ENCODE peak calls at places on chromosome 7, in five cellular contexts. W is dorsolateral prefrontal cortex; T is CD8-positive, alpha-beta T cell; O is heart left ventricle; F is DND-41. L is an unnamed sample. For H3K27me3, the result is how much of the 10 kb centered on the place peaks cover.

GRCh38 chr7:86991844-86992243 is 67.6 kb downstream of the ELAPOR2 start:
- DNase-seq in W (no peak), T (no peak), O (no peak), F (no peak), L (no peak)

GRCh38 chr7:29483219-29484104 is 80.2 kb upstream of the PRR15 start:
- DNase-seq in W (no peak), T (no peak), O (no peak), F (no peak), L (no peak)

GRCh38 chr7:84372712-84373111 is 178.1 kb upstream of the SEMA3A start:
- DNase-seq in W (no peak), T (no peak), O (no peak), F (no peak), L (no peak)

GRCh38 chr7:20407585-20408466 is 77.1 kb downstream of the ITGB8 start:
- DNase-seq in W (no peak), T (no peak), O (peak), F (no peak), L (no peak)

GRCh38 chr7:44080686-44081265 is 1.6 kb downstream of the POLM start:
- DNase-seq in W (no peak), T (no peak), O (no peak), F (no peak), L (no peak)

GRCh38 chr7:12647364-12648219 is 39.8 kb upstream of the ARL4A start:
- DNase-seq in W (no peak), T (no peak), O (no peak), F (no peak), L (no peak)

GRCh38 chr7:67875558-67875957 is 878.9 kb downstream of the TYW1 start:
- DNase-seq in W (no peak), T (no peak), O (no peak), F (no peak), L (no peak)

GRCh38 chr7:100914208-100914878 is 18.7 kb upstream of the ACHE start:
- DNase-seq in W (no peak), T (no peak), O (no peak), F (no peak), L (no peak)

GRCh38 chr7:27412164-27412563 is 169.6 kb downstream of the EVX1 start:
- DNase-seq in W (no peak), T (no peak), O (no peak), F (no peak), L (no peak)

GRCh38 chr7:103810112-103810744 is 179.2 kb downstream of the RELN start:
- DNase-seq in W (no peak), T (no peak), O (no peak), F (no peak), L (no peak)

GRCh38 chr7:2082357-2083038 is 150.2 kb downstream of the MAD1L1 start:
- DNase-seq in W (no peak), T (no peak), O (no peak), F (no peak), L (no peak)

GRCh38 chr7:40586197-40586596 is 451.4 kb downstream of the SUGCT start:
- DNase-seq in W (no peak), T (no peak), O (no peak), F (no peak), L (no peak)

GRCh38 chr7:143960813-143961610 is 6.4 kb downstream of the OR2F1 start:
- DNase-seq in W (no peak), T (no peak), O (no peak), F (no peak), L (no peak)

GRCh38 chr7:92598310-92598981 is 8.3 kb upstream of the FAM133B start:
- DNase-seq in W (no peak), T (no peak), O (no peak), F (no peak), L (no peak)

DNA sequence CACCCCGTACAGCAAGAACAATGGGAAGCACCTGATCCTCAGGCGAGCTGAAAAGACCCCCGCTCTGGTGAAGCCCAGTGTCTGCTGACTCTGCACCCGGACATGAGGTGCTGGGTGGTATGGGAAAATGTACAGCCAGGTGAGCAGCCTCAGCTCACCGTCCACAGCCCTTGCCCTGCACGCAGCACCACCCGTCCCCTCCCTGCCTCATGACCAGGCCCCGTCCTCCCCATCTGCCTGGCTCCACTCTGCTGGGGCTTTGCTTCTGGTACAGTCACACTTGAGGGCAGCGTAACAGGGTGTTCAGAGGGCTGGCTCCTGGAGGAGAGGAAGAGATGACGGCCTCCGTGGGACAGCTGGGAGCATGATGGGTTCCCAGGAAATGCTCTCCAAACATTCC is 49.1 kb downstream of the NCAPG2 start:
- DNase-seq in W (no peak), T (no peak), O (no peak), F (no peak), L (no peak)
- H3K27me3 ChIP-seq in W (under half), T (under half), O (under half), F (under half), L (under half)

GRCh38 chr7:128404143-128404681 is 5.6 kb downstream of the IMPDH1 start:
- DNase-seq in W (no peak), T (no peak), O (no peak), F (no peak), L (no peak)

GRCh38 chr7:128403676-128404075 is 6.1 kb downstream of the IMPDH1 start:
- DNase-seq in W (no peak), T (no peak), O (no peak), F (no peak), L (no peak)

GRCh38 chr7:128405345-128406146 is 4.2 kb downstream of the IMPDH1 start:
- DNase-seq in W (no peak), T (peak), O (peak), F (peak), L (peak)

GRCh38 chr7:128406147-128406985 is 3.4 kb downstream of the IMPDH1 start:
- DNase-seq in W (no peak), T (no peak), O (no peak), F (no peak), L (no peak)

DNA sequence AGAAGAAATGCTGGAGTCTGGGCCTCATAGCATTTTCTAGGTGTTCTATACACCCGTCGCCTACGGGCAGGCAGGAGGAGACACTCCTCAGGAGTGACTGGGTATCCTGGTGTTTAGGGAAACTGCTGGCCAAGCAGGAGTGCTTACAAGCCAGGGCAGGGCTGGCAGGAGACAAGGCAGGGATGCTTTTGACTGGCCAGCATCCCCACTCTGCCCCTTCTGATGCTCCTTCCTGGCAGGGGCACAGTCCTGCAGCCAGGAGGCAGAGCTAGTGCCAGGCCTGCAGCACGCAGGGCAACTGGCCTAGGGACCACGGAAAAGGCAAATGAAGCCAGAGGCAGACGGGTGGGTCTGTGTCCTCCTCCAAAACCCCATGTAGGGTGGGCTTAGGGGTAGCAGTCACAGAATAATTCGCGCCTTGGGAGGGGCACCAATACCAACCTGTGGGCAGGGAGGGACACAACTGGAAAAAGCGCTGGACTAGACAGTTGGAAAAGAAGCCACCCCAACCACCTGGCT is 4.9 kb downstream of the IMPDH1 start:
- DNase-seq in W (no peak), T (no peak), O (no peak), F (no peak), L (no peak)
- TF ChIP-seq CTCF in W (no peak), T (no peak), O (no peak), F (peak), L (no peak)

GRCh38 chr7:128136215-128136597 is 104.9 kb upstream of the LEP start:
- DNase-seq in W (no peak), T (no peak), O (no peak), F (peak), L (no peak)
- H3K27me3 ChIP-seq in W (under half), T (under half), O (under half), F (under half), L (under half)

GRCh38 chr7:70506463-70506862 is 625.5 kb upstream of the GALNT17 start:
- DNase-seq in W (no peak), T (no peak), O (peak), F (no peak), L (no peak)
- TF ChIP-seq CTCF in W (no peak), T (no peak), O (peak), F (peak), L (no peak)

DNA sequence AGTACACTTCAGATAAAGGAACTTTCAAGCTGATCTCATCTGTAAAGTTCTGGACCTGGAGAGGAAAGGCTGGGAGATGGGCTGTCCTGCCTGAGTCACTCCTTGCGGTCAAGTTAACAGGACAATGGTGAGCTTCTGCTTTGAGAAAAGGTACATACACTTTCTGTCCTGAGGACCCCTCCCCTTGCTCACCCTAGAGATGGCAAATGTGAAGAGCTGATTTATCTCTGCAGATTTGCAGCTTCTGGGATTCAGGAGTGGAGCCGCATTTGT is 176.2 kb upstream of the INHBA start:
- DNase-seq in W (no peak), T (no peak), O (no peak), F (no peak), L (no peak)
- H3K27me3 ChIP-seq in W (under half), T (under half), O (under half), F (under half), L (under half)

DNA sequence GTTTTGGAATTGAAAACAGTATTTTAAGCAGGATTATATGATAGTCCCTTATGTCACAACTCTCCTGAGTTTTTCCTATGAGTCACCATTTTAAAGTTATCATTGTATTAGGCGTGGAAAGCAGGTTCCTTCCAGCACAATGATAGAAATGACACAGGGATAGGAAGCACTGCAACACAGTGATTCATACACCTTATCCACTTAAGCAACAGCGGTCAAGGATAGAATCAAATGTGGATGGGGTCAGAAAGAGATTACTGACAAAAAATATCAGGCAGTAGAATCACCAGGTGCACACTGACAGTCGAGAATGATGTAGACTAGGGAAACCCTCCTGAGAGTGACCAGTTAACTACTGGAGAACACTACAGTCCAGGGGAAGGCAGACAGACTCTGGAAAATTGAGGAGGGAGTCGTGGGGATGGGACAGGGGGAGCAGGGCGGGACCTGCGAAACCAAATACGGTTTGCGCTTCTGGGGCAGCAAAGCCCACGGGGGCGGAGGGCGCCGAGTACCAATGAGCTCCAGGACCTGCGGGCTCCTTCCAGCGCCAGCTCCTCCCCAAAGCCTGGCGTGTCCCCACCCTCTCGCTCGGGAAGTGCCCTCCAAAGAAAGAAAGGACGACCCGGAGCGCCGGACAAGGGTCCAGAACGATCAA is 479 bp downstream of the PNPLA8 start:
- DNase-seq in W (no peak), T (no peak), O (peak), F (peak), L (no peak)
- TF ChIP-seq CTCF in W (no peak), T (no peak), O (no peak), F (no peak), L (no peak)